ENCODE peak calls at places on chromosomes 1 and 21, in ten cellular contexts. Z, M, U, C, A, X, K, H, D and R are unnamed samples.

GRCh38 chr1:47709302-47710074 is 271.6 kb downstream of the FOXD2 start:
- DNase-seq in Z (peak), D (peak), X (no peak), H (no peak), A (peak), M (peak), K (peak), C (no peak), U (peak), R (no peak)

GRCh38 chr1:98965394-98965793 is 39.3 kb downstream of the PLPPR5 start:
- DNase-seq in A (no peak), C (no peak), U (no peak), M (no peak), K (no peak), X (no peak), Z (no peak), D (no peak), H (no peak), R (no peak)

GRCh38 chr1:155105604-155106011 is 22.1 kb upstream of the EFNA1 start:
- DNase-seq in C (peak), U (no peak), M (no peak), H (peak), X (no peak), D (no peak), K (no peak), Z (no peak), A (peak), R (no peak)

GRCh38 chr1:39976732-39977131 is 21.8 kb downstream of the MFSD2A start:
- DNase-seq in M (no peak), A (no peak), U (no peak), C (no peak), X (peak), K (no peak), H (no peak), Z (no peak), D (no peak), R (no peak)

GRCh38 chr1:96688737-96689136 is 32.8 kb upstream of the PTBP2 start:
- DNase-seq in M (no peak), D (no peak), Z (no peak), U (no peak), K (no peak), X (no peak), H (no peak), A (no peak), C (no peak), R (no peak)

GRCh38 chr1:3060601-3061551 is 8.1 kb upstream of the PRDM16 start:
- DNase-seq in D (no peak), K (no peak), X (peak), H (peak), C (peak), Z (peak), A (peak), M (no peak), U (no peak), R (no peak)

GRCh38 chr21:41459884-41460534 is 34.0 kb downstream of the MX1 start:
- DNase-seq in C (no peak), A (no peak), M (no peak), H (no peak), D (no peak), U (no peak), X (no peak), Z (no peak), K (no peak), R (no peak)

GRCh38 chr1:60149254-60149653 is 75.7 kb upstream of the C1orf87 start:
- DNase-seq in X (no peak), A (no peak), Z (no peak), H (peak), C (no peak), K (no peak), U (no peak), M (peak), D (no peak), R (no peak)

GRCh38 chr1:236759252-236759859 is 35.7 kb upstream of the MTR start:
- DNase-seq in Z (no peak), D (peak), X (peak), M (peak), U (peak), K (peak), H (no peak), A (peak), C (peak), R (no peak)

GRCh38 chr1:50195205-50195604 is 86.5 kb downstream of the ELAVL4 start:
- DNase-seq in X (no peak), U (no peak), M (no peak), H (no peak), D (no peak), K (no peak), Z (no peak), A (no peak), C (no peak), R (no peak)

GRCh38 chr1:68174173-68175113 is 57.9 kb downstream of the WLS start:
- DNase-seq in M (peak), X (peak), U (peak), K (peak), Z (peak), D (no peak), H (peak), A (peak), C (peak), R (no peak)

GRCh38 chr1:3461934-3462275 is 7.4 kb downstream of the ARHGEF16 start:
- DNase-seq in H (peak), K (no peak), D (no peak), C (no peak), M (no peak), Z (no peak), A (no peak), U (no peak), X (no peak), R (no peak)

GRCh38 chr21:33479679-33480480 is at the start of gene TMEM50B:
- DNase-seq in C (peak), A (peak), Z (peak), K (peak), H (peak), D (peak), U (peak), X (peak), M (peak), R (peak)

GRCh38 chr21:45737485-45738166 is 94.1 kb downstream of the PCBP3 start:
- DNase-seq in U (no peak), Z (no peak), H (no peak), X (no peak), K (no peak), D (no peak), A (no peak), M (no peak), C (no peak), R (no peak)

GRCh38 chr1:209106237-209106741 is 477.2 kb upstream of the CAMK1G start:
- DNase-seq in C (peak), A (peak), D (no peak), M (peak), H (no peak), U (peak), X (peak), K (no peak), Z (no peak), R (peak)

GRCh38 chr21:44601596-44602473 is 1.4 kb downstream of the KRTAP10-7 start:
- DNase-seq in A (no peak), K (no peak), Z (no peak), D (no peak), H (no peak), U (no peak), M (no peak), C (no peak), X (no peak), R (no peak)

GRCh38 chr1:76140227-76140626 is 65.7 kb downstream of the ST6GALNAC3 start:
- DNase-seq in H (no peak), K (no peak), U (no peak), A (no peak), D (no peak), Z (no peak), X (no peak), C (no peak), M (no peak), R (no peak)

GRCh38 chr21:15004721-15005370 is 60.0 kb downstream of the NRIP1 start:
- DNase-seq in K (no peak), H (no peak), X (peak), C (peak), Z (no peak), U (no peak), D (no peak), M (no peak), A (no peak), R (no peak)

GRCh38 chr1:23747947-23748346 is 4.7 kb downstream of the ELOA start:
- DNase-seq in C (peak), X (no peak), M (no peak), D (no peak), A (no peak), K (no peak), H (no peak), Z (no peak), U (no peak), R (no peak)